ENCODE peak calls at places on chromosomes 4 and X, in nine cellular contexts. D is sciatic nerve; I is HT1080; S is caudate nucleus; N is WTC11; A is C1 segment of cervical spinal cord; V is stimulated activated CD4-positive, alpha-beta T cell treated with anti-CD3 and anti-CD28 coated beads, Interleukin-2, amount 100 ng/mL, for 48 hours; Z is NCI-H1092; H is activated CD4-positive, alpha-beta T cell treated with anti-CD3 and anti-CD28 coated beads, Interleukin-2, amount 50 U/mL, for 4 hours. J is an unnamed sample.

GRCh38 chr4:53671757-53672156 is 80.5 kb upstream of the LNX1 start:
- DNase-seq in N (no peak), I (no peak), A (no peak), D (no peak), V (no peak), H (no peak), Z (peak; percentile 43), S (no peak), J (peak; percentile 58)

GRCh38 chr4:145487626-145488025 is 6.0 kb downstream of the SMAD1 start:
- DNase-seq in D (no peak), Z (no peak), V (no peak), A (no peak), H (no peak), I (no peak), N (no peak), S (no peak), J (no peak)

GRCh38 chr4:102139132-102139573 is 206.1 kb downstream of the SLC39A8 start:
- DNase-seq in H (no peak), I (peak; percentile 93), V (no peak), Z (no peak), A (no peak), D (no peak), N (no peak), S (no peak), J (no peak)

GRCh38 chr4:829761-830655 is 4.1 kb upstream of the CPLX1 start:
- DNase-seq in N (no peak), I (no peak), D (no peak), V (no peak), A (no peak), Z (no peak), H (no peak), S (no peak), J (no peak)

GRCh38 chr4:42673084-42673429 is 16.2 kb upstream of the ATP8A1 start:
- DNase-seq in I (peak; percentile 18), S (no peak), H (no peak), N (no peak), D (no peak), A (peak; percentile 4), V (peak; percentile 6), Z (no peak), J (no peak)

GRCh38 chrX:31225819-31226218 is 154.0 kb upstream of the FTHL17 start:
- DNase-seq in A (no peak), N (no peak), I (no peak), H (no peak), S (no peak), V (no peak), D (no peak), Z (no peak), J (no peak)

GRCh38 chr4:20538922-20539321 is 161.3 kb upstream of the PACRGL start:
- DNase-seq in N (no peak), S (no peak), V (no peak), D (no peak), H (no peak), Z (peak; percentile 83), I (no peak), A (no peak), J (peak; percentile 56)

GRCh38 chr4:38980903-38981676 is 51.1 kb downstream of the TMEM156 start:
- DNase-seq in N (no peak), D (no peak), Z (no peak), H (no peak), V (no peak), A (no peak), I (peak; percentile 49), S (no peak), J (no peak)

GRCh38 chrX:47620303-47620685 is 637 bp upstream of the SYN1 start:
- DNase-seq in H (no peak), V (no peak), I (no peak), A (no peak), D (no peak), N (no peak), Z (no peak), S (no peak), J (no peak)

GRCh38 chr4:152534541-152535231 is 1.2 kb downstream of the FBXW7 start:
- DNase-seq in V (peak; percentile 30), S (no peak), N (peak; percentile 41), H (peak; percentile 34), A (peak; percentile 14), Z (no peak), I (peak; percentile 11), D (peak; percentile 69), J (no peak)

GRCh38 chr4:89829470-89830138 is 7.4 kb downstream of the SNCA start:
- DNase-seq in D (no peak), H (no peak), S (no peak), Z (no peak), V (no peak), N (no peak), A (peak; percentile 40), I (peak; percentile 21), J (no peak)

GRCh38 chr4:150583287-150584197 is 1.6 kb downstream of the MAB21L2 start:
- DNase-seq in N (peak; percentile 49), A (peak; percentile 36), V (no peak), Z (no peak), D (peak; percentile 53), H (no peak), S (no peak), I (no peak), J (no peak)

GRCh38 chrX:17923546-17923945 is 62.4 kb upstream of the RAI2 start:
- DNase-seq in Z (no peak), I (peak; percentile 34), V (no peak), N (no peak), H (no peak), A (no peak), S (no peak), D (no peak), J (no peak)

GRCh38 chr4:4203688-4204400 is 22.9 kb downstream of the OTOP1 start:
- DNase-seq in D (no peak), V (no peak), I (no peak), S (no peak), Z (no peak), H (no peak), A (no peak), N (no peak), J (no peak)

GRCh38 chr4:108398326-108398725 is 222.1 kb upstream of the RPL34 start:
- DNase-seq in A (no peak), N (no peak), D (no peak), S (no peak), Z (no peak), H (no peak), I (peak; percentile 10), V (no peak), J (no peak)

GRCh38 chr4:181528570-181529184 is 714.5 kb upstream of the TENM3 start:
- DNase-seq in H (no peak), D (peak; percentile 85), S (peak; percentile 1), V (peak; percentile 22), N (peak; percentile 90), I (peak; percentile 67), A (peak; percentile 60), Z (peak; percentile 83), J (no peak)

GRCh38 chrX:15328821-15329220 is 6.5 kb downstream of the PIGA start:
- DNase-seq in H (no peak), A (no peak), N (no peak), Z (no peak), V (no peak), D (no peak), S (no peak), I (no peak), J (no peak)

GRCh38 chr4:142645478-142646108 is 200.5 kb downstream of the INPP4B start:
- DNase-seq in Z (no peak), H (no peak), I (peak; percentile 5), S (no peak), A (no peak), V (no peak), D (no peak), N (no peak), J (no peak)

GRCh38 chr4:183499389-183499788 is 5.5 kb upstream of the ING2 start:
- DNase-seq in N (no peak), Z (no peak), H (no peak), V (no peak), D (no peak), I (no peak), A (no peak), S (no peak), J (peak; percentile 25)

GRCh38 chrX:153469811-153470410 is 465 bp downstream of the HAUS7 start:
- DNase-seq in Z (no peak), A (no peak), V (peak; percentile 11), I (peak; percentile 26), D (no peak), S (no peak), N (peak; percentile 29), H (no peak), J (no peak)

GRCh38 chr4:177087060-177087459 is 222.6 kb upstream of the NEIL3 start:
- DNase-seq in S (no peak), I (no peak), D (no peak), Z (no peak), N (no peak), A (no peak), V (no peak), H (no peak), J (no peak)

J was measured in NCI-H2081 treated with DMSO at 0.1 percent for 48 hours.